ENCODE peak calls at places on chromosomes 7 and 10, in eight cellular contexts. N is choroid plexus epithelial cell, Z is cardiac fibroblast, H is neural crest cell, X is AG04450, I is fibroblast of lung, C is kidney epithelial cell, B is GM12865. G is an unnamed sample.

GRCh38 chr10:133394064-133394663 is at the start of gene MTG1:
- DNase-seq in N (peak), Z (peak), H (peak), X (peak), I (peak), C (peak), B (peak), G (peak)

GRCh38 chr10:98285416-98285815 is 17.4 kb upstream of the LOXL4 start:
- DNase-seq in N (peak), Z (no peak), H (no peak), X (no peak), I (peak), C (no peak), B (no peak), G (no peak)

GRCh38 chr7:28662236-28662635 is 249.9 kb downstream of the CREB5 start:
- DNase-seq in N (no peak), Z (no peak), H (no peak), X (no peak), I (no peak), C (no peak), B (peak), G (no peak)

GRCh38 chr7:33278095-33278494 is 148.7 kb downstream of the BBS9 start:
- DNase-seq in N (no peak), Z (no peak), H (no peak), X (no peak), I (no peak), C (no peak), B (no peak), G (no peak)

GRCh38 chr10:72126184-72126871 is 38.0 kb upstream of the SPOCK2 start:
- DNase-seq in N (peak), Z (peak), H (no peak), X (peak), I (peak), C (peak), B (peak), G (no peak)

GRCh38 chr7:79782256-79782655 is 328.8 kb upstream of the MAGI2 start:
- DNase-seq in N (peak), Z (no peak), H (no peak), X (no peak), I (no peak), C (no peak), B (no peak), G (no peak)

GRCh38 chr7:159027803-159028455 is 116.7 kb downstream of the VIPR2 start:
- DNase-seq in N (no peak), Z (no peak), H (no peak), X (no peak), I (no peak), C (no peak), B (no peak), G (peak)

GRCh38 chr10:119657725-119658124 is 6.5 kb downstream of the BAG3 start:
- DNase-seq in N (no peak), Z (no peak), H (no peak), X (no peak), I (peak), C (no peak), B (no peak), G (no peak)

GRCh38 chr10:114271779-114272167 is 32.7 kb downstream of the VWA2 start:
- DNase-seq in N (peak), Z (peak), H (no peak), X (peak), I (peak), C (peak), B (no peak), G (peak)

GRCh38 chr10:124477614-124478363 is 16.2 kb downstream of the LHPP start:
- DNase-seq in N (no peak), Z (no peak), H (no peak), X (no peak), I (no peak), C (no peak), B (no peak), G (no peak)

GRCh38 chr10:3071405-3072198 is 4.3 kb downstream of the PFKP start:
- DNase-seq in N (peak), Z (peak), H (no peak), X (no peak), I (peak), C (peak), B (no peak), G (no peak)

GRCh38 chr10:130935051-130935450 is 376.5 kb downstream of the TCERG1L start:
- DNase-seq in N (peak), Z (no peak), H (no peak), X (no peak), I (no peak), C (no peak), B (no peak), G (no peak)

GRCh38 chr7:82578430-82578829 is 134.9 kb upstream of the CACNA2D1 start:
- DNase-seq in N (peak), Z (peak), H (no peak), X (no peak), I (peak), C (no peak), B (no peak), G (no peak)

GRCh38 chr7:46432666-46433065 is 511.6 kb upstream of the IGFBP3 start:
- DNase-seq in N (peak), Z (peak), H (no peak), X (no peak), I (peak), C (no peak), B (no peak), G (no peak)

GRCh38 chr7:48971173-48971572 is 46.8 kb downstream of the CDC14C start:
- DNase-seq in N (no peak), Z (no peak), H (no peak), X (no peak), I (no peak), C (no peak), B (no peak), G (no peak)

GRCh38 chr10:24973163-24973562 is 20.8 kb upstream of the PRTFDC1 start:
- DNase-seq in N (no peak), Z (no peak), H (no peak), X (no peak), I (no peak), C (no peak), B (no peak), G (no peak)

GRCh38 chr10:11794566-11794965 is 28.6 kb upstream of the PROSER2 start:
- DNase-seq in N (no peak), Z (no peak), H (no peak), X (no peak), I (no peak), C (peak), B (no peak), G (no peak)

GRCh38 chr7:117750612-117751563 is 122.4 kb downstream of the CTTNBP2 start:
- DNase-seq in N (peak), Z (peak), H (no peak), X (no peak), I (peak), C (no peak), B (peak), G (no peak)

GRCh38 chr7:25647007-25647406 is 418.7 kb upstream of the NPVF start:
- DNase-seq in N (peak), Z (no peak), H (no peak), X (no peak), I (no peak), C (no peak), B (no peak), G (no peak)

GRCh38 chr10:84563355-84563754 is 235.0 kb downstream of the CCSER2 start:
- DNase-seq in N (no peak), Z (no peak), H (no peak), X (no peak), I (no peak), C (no peak), B (peak), G (no peak)

GRCh38 chr7:3520206-3520605 is 219.2 kb downstream of the SDK1 start:
- DNase-seq in N (peak), Z (no peak), H (no peak), X (no peak), I (no peak), C (no peak), B (no peak), G (no peak)

DNA sequence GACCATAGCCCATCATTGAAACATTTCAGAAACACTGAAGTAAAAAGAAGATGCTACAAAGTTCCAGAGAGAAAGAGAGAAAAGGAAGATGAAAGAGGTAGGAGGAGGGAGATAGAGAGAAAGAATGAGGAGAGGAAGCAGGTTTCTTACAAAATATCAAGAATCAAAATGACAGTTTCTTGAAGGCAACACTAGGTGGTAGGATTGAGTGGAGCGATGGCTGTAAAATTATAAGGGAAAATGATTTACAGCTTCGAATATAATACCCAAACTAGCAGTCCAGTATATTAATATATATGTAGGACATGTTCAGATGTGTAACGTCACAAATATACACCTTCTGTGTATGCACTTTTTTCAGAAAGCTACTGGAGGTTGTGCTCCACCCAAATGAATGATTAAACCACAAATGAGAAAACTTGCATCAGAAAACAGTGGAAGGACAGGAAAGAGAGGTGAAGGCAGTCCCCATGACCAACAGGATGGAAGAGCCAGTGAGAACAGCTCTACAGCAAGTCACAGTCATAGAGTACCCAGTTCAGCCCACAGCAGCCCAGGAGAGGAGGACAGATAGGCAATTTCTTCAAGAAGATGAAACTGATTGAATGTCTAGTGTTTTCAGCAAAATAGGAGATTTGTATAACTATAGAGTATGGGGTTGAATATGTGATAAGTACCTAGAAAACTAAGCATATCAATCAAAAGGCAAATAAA is 151.5 kb upstream of the TARP start:
- DNase-seq in N (peak), Z (peak), H (no peak), X (no peak), I (peak), C (no peak), B (no peak), G (no peak)
- TF ChIP-seq CTCF in N (no peak), Z (no peak), H (no peak), X (peak), I (no peak), C (no peak), B (no peak), G (no peak)

DNA sequence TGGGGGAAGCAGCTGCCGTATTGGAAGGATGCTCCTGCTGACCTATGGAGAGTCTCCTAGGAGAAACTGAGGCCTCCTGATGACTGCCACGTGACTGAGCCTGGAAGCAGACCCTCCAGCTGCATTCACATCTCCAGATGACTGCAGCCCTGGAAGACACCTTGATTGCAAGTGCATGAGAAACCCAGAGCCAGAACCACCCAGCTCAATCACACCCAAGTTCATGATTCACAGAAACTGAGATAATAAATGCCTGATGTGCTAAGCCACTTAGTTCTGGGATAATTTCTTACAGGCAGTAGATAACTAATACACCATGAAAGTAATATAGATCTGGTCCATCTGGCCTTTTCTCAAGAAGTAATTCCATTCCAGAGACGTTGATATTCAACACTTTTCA is 208.0 kb upstream of the INHBA start:
- DNase-seq in N (no peak), Z (peak), H (no peak), X (no peak), I (no peak), C (no peak), B (no peak), G (no peak)
- TF ChIP-seq CTCF in N (no peak), Z (no peak), H (no peak), X (no peak), I (no peak), C (no peak), B (no peak), G (no peak)

GRCh38 chr10:6567894-6568293 is 12.2 kb downstream of the PRKCQ start:
- DNase-seq in N (no peak), Z (no peak), H (no peak), X (no peak), I (no peak), C (no peak), B (no peak), G (no peak)
- TF ChIP-seq CTCF in N (no peak), Z (no peak), H (no peak), X (no peak), I (no peak), C (no peak), B (no peak), G (no peak)

DNA sequence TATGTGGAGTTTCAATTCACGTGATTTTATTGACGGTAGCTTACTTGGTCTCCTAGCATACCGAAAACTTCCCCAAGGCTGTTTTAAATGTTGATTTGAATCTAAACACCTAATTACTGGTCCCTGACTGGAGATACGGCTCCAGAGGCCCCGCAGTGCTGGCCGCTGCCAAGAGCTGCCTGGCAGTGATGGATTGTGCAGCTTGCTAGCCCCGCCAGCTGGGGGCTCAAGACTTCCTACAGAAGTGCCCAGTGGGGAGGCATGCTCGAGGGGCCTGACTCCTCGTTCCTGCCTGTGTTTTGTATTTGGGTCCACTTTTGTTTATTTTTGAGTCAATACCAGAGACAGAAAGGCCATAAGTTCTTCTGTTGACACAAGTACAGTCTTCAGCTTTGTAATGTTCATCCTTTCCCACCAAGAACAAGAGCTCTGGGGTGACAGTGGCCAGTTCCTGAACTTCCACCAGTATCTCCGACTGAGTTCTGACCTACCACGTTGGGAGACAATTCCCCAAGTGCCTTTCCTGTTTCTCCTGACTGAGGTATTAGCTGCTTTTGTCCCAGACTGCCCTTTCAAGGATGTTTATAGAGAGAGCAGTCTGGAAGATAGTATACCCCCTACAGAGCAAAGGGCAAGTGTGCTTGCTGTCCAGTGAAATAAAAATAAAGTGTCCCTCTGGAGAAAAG is 80.7 kb upstream of the CXCL12 start:
- DNase-seq in N (peak), Z (no peak), H (no peak), X (no peak), I (no peak), C (no peak), B (no peak), G (no peak)
- TF ChIP-seq CTCF in N (peak), Z (no peak), H (no peak), X (no peak), I (no peak), C (no peak), B (no peak), G (no peak)

GRCh38 chr10:95906675-95907453 is 911 bp upstream of the CC2D2B start:
- DNase-seq in N (peak), Z (peak), H (peak), X (peak), I (peak), C (no peak), B (peak), G (peak)
- TF ChIP-seq CTCF in N (peak), Z (peak), H (no peak), X (peak), I (peak), C (peak), B (peak), G (no peak)

DNA sequence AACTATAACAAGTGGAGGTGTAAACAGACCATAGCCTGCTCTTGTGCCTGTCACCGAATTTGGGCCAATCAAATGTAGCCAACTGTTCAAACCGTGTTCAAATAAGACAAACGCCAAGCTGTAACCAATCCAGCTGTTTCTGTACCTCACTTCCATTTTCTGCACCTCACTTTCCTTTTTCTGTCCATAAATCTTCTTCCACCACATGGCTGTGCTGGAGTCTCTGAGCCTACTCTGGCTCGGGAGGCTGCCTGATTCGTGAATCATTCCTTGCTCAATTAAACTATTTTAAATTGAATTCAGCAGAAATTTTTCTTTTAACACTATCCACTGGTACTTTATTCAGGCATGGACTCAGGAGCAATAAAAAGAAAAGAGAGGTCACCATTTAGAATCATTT is 29.9 kb upstream of the COL1A2 start:
- DNase-seq in N (no peak), Z (no peak), H (no peak), X (no peak), I (no peak), C (no peak), B (no peak), G (no peak)
- TF ChIP-seq CTCF in N (no peak), Z (no peak), H (no peak), X (no peak), I (no peak), C (no peak), B (no peak), G (no peak)

DNA sequence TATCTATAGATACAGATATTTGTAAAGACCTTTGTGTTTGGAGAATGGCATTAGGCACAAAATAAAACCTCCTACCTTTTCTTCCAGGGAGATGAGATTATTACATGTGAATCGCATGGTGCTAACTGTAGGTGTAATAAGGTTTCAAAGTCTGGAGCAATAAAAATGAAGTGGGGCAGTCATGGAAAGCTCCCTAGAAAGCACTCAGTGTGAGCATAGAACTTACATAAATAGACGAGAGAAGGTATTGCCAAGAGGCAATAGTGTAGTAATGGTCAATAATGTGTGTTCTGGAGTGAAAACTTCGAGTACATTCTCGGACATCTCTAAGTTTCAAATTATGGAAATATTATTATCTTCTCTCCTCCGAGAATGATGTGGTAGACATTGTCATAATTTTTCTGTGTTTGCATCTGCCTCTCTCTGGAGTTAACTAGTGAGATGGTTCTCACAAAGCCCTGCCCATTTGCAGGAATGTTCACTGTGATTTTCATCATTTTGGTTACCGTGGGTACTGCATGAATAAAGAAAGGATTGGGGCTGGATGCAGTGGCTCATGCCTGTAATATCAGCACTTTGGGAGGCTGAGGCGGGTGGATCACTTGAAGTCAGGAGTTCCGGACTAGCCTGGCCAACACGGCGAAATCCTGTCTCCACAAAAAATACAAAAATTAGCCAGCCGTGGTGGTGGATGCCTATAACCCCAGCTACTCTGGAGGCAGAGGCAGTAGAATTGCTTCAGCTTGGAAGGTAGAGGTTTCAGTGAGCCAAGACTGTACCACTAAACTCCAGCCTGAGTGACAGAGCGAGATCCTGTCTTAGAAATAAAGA is 10.6 kb downstream of the VIM start:
- DNase-seq in N (peak), Z (peak), H (no peak), X (no peak), I (peak), C (no peak), B (no peak), G (no peak)
- TF ChIP-seq CTCF in N (no peak), Z (no peak), H (no peak), X (no peak), I (no peak), C (no peak), B (no peak), G (no peak)

GRCh38 chr10:93775330-93775729 is 17.6 kb downstream of the LGI1 start:
- DNase-seq in N (no peak), Z (no peak), H (no peak), X (no peak), I (no peak), C (no peak), B (no peak), G (no peak)
- TF ChIP-seq CTCF in N (no peak), Z (no peak), H (no peak), X (no peak), I (no peak), C (no peak), B (no peak), G (no peak)

DNA sequence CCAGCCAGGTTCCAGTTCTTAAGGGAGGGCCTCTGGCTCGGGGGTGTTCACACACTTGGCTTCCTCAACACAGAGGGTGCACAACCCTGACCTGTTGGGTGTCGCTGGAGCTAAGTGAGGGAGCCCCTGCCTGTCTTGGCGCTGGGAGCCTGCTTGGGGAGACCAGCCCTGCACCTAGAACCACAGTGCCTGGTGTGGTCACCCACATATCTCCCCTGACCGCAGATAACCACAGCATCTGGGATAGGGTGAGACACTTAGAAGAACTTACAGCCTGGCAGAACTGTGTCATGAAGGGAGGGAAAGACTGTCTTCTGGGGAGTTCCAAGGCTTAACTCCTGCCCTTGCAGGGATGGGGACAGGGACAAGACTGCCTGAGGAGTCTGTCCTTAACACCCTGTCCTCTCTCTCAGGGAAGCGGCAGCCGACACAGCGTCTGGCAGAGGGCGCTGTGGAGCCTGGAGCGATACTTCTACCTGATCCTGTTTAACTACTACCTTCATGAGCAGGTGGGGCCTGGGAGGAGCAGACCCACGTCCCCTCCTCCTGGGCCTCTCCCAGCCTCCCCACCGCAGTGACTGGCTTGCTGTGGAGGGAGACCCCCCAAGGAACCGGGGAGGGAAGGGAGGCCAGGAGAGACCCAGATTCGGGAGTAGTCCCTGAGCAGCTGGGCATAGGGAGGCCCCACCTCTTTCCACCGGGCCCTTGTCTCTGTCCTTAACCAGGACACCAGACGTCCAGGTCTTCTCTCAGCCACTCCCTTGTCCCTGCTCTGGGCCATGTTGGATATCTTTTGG is 59.0 kb downstream of the PALD1 start:
- DNase-seq in N (no peak), Z (no peak), H (peak), X (no peak), I (no peak), C (no peak), B (peak), G (peak)
- TF ChIP-seq CTCF in N (peak), Z (peak), H (peak), X (peak), I (no peak), C (peak), B (peak), G (no peak)